ENCODE peak calls at places on chromosomes 1 and 21, in five cellular contexts. B is right cardiac atrium, Q is neuronal stem cell, E is cardiac muscle cell, W is colonic mucosa. H is an unnamed sample. For H3K27me3, the result is how much of the 10 kb centered on the place peaks cover.

GRCh38 chr1:171984850-171985485 is 143.7 kb downstream of the DNM3 start:
- DNase-seq in E (peak), Q (no peak), W (no peak), B (no peak), H (peak)

GRCh38 chr21:41598561-41599511 is 90.9 kb upstream of the TMPRSS2 start:
- DNase-seq in B (no peak), E (peak), Q (no peak), W (no peak), H (no peak)

GRCh38 chr1:228368801-228369607 is 37.6 kb downstream of the TRIM11 start:
- DNase-seq in Q (no peak), B (peak), E (peak), W (no peak), H (no peak)

GRCh38 chr21:33998809-33999208 is 74.6 kb upstream of the MRPS6 start:
- DNase-seq in B (no peak), Q (no peak), W (no peak), E (no peak), H (no peak)

GRCh38 chr1:34915521-34915920 is 13.9 kb downstream of the DLGAP3 start:
- DNase-seq in B (peak), E (no peak), W (no peak), Q (no peak), H (no peak)

GRCh38 chr1:212366901-212367300 is 47.8 kb downstream of the PACC1 start:
- DNase-seq in B (no peak), E (peak), W (no peak), Q (no peak), H (peak)

GRCh38 chr1:63593303-63593886 is at the start of gene PGM1:
- DNase-seq in Q (peak), E (peak), W (peak), B (peak), H (peak)

GRCh38 chr1:53394306-53394705 is 64.9 kb upstream of the DMRTB1 start:
- DNase-seq in W (no peak), Q (no peak), B (no peak), E (no peak), H (no peak)

GRCh38 chr1:226365831-226366231 is 42.1 kb downstream of the PARP1 start:
- DNase-seq in B (no peak), W (no peak), Q (no peak), E (peak), H (peak)

GRCh38 chr1:9400425-9401079 is 107.9 kb downstream of the SPSB1 start:
- DNase-seq in B (peak), W (no peak), E (no peak), Q (no peak), H (no peak)

GRCh38 chr1:183242556-183242955 is 56.5 kb downstream of the LAMC2 start:
- DNase-seq in B (no peak), Q (no peak), W (no peak), E (no peak), H (peak)

GRCh38 chr1:204426035-204426436 is 14.4 kb upstream of the PPP1R15B start:
- DNase-seq in Q (no peak), B (no peak), W (no peak), E (peak), H (peak)

GRCh38 chr1:242081446-242081845 is 82.5 kb upstream of the MAP1LC3C start:
- DNase-seq in B (no peak), W (no peak), E (no peak), Q (no peak), H (no peak)

GRCh38 chr1:15963968-15964648 is 11.8 kb downstream of the ZBTB17 start:
- DNase-seq in W (no peak), Q (no peak), B (peak), E (no peak), H (no peak)

GRCh38 chr1:113140588-113141446 is 67.8 kb downstream of the LRIG2 start:
- DNase-seq in B (peak), E (peak), W (peak), Q (peak), H (peak)

GRCh38 chr1:45499415-45499769 is 481 bp downstream of the CCDC163 start:
- DNase-seq in B (no peak), W (no peak), Q (no peak), E (no peak), H (peak)

GRCh38 chr1:41917051-41917530 is 1.6 kb downstream of the HIVEP3 start:
- DNase-seq in B (no peak), Q (no peak), W (no peak), E (no peak), H (no peak)

GRCh38 chr1:205495237-205495823 is 9.1 kb upstream of the CDK18 start:
- DNase-seq in W (peak), Q (no peak), E (no peak), B (peak), H (no peak)

GRCh38 chr1:209800984-209801834 is 4.7 kb downstream of the IRF6 start:
- DNase-seq in W (no peak), B (peak), E (no peak), Q (no peak), H (peak)

GRCh38 chr1:198121058-198121829 is 35.6 kb upstream of the NEK7 start:
- DNase-seq in W (no peak), E (peak), Q (no peak), B (no peak), H (peak)

GRCh38 chr1:100713636-100714035 is 5.9 kb upstream of the VCAM1 start:
- DNase-seq in Q (no peak), W (no peak), B (no peak), E (no peak), H (peak)

GRCh38 chr1:156281281-156282142 is 1.1 kb downstream of the SMG5 start:
- DNase-seq in B (peak), E (peak), Q (no peak), W (no peak), H (peak)

GRCh38 chr1:54442185-54442584 is 36.0 kb upstream of the SSBP3 start:
- DNase-seq in Q (no peak), E (no peak), B (no peak), W (no peak), H (no peak)

GRCh38 chr1:15417365-15417934 is 7.8 kb downstream of the EFHD2 start:
- DNase-seq in E (peak), Q (no peak), B (no peak), W (peak), H (peak)

GRCh38 chr1:235984041-235984820 is 80.7 kb downstream of the NID1 start:
- DNase-seq in Q (no peak), E (peak), B (no peak), W (no peak), H (peak)

GRCh38 chr1:163054056-163054706 is 15.0 kb upstream of the RGS4 start:
- DNase-seq in E (no peak), W (no peak), Q (no peak), B (no peak), H (no peak)

GRCh38 chr1:15578921-15579682 is 5.7 kb downstream of the AGMAT start:
- DNase-seq in E (no peak), B (no peak), W (no peak), Q (no peak), H (no peak)

GRCh38 chr1:201032408-201032807 is 8.9 kb upstream of the KIF21B start:
- DNase-seq in E (no peak), W (no peak), B (no peak), Q (no peak), H (no peak)

GRCh38 chr1:237562247-237562823 is 328.4 kb downstream of the ZP4 start:
- DNase-seq in Q (peak), W (no peak), E (peak), B (no peak), H (peak)

GRCh38 chr1:10899490-10900264 is 103.2 kb upstream of the CASZ1 start:
- DNase-seq in B (no peak), E (no peak), W (no peak), Q (no peak), H (no peak)

GRCh38 chr1:64624446-64624766 is 120.5 kb upstream of the RAVER2 start:
- DNase-seq in E (peak), W (peak), B (peak), Q (no peak), H (peak)

GRCh38 chr21:42272984-42273600 is 42.1 kb downstream of the TFF3 start:
- DNase-seq in W (no peak), B (peak), E (no peak), Q (no peak), H (no peak)

DNA sequence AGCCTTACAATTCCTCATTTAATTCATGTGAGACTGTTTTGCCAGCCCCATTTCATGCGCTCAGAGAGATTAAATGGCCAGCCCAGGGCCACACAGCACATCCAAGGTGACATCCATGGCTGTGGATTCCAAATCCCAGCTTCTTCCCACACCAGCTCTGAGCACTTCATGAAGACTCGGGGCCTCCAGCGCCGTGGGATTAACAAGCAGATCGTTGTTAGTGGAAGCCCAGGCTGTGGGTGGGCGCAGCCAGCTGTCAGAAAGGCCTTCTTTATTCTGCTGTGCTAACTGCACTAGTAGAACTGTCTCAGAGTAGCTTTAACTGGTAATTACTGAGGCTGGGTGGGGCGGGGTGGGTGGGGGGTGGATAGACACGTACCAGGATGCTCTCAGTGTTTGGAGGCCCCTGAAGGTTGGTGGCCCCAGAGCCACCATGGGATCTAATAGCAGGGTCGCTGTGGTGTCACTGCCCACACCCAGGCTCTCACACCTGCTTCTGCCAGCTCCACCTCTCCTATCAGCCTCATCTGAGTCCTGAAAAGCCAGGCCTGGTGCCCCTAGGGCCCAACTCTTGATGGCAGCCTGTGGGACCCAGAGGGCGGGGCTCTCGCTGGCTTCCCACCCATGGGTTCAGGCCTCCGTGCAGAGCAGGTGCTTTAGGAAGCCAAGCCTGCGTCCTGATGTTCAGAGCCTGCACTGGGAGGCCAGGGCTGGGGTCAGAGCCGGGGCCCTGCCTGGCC is 3.4 kb downstream of the BMP8A start:
- DNase-seq in W (no peak), Q (no peak), E (no peak), B (no peak), H (no peak)
- H3K27me3 ChIP-seq in W (under half), Q (under half), E (half or more), B (under half), H (under half)

DNA sequence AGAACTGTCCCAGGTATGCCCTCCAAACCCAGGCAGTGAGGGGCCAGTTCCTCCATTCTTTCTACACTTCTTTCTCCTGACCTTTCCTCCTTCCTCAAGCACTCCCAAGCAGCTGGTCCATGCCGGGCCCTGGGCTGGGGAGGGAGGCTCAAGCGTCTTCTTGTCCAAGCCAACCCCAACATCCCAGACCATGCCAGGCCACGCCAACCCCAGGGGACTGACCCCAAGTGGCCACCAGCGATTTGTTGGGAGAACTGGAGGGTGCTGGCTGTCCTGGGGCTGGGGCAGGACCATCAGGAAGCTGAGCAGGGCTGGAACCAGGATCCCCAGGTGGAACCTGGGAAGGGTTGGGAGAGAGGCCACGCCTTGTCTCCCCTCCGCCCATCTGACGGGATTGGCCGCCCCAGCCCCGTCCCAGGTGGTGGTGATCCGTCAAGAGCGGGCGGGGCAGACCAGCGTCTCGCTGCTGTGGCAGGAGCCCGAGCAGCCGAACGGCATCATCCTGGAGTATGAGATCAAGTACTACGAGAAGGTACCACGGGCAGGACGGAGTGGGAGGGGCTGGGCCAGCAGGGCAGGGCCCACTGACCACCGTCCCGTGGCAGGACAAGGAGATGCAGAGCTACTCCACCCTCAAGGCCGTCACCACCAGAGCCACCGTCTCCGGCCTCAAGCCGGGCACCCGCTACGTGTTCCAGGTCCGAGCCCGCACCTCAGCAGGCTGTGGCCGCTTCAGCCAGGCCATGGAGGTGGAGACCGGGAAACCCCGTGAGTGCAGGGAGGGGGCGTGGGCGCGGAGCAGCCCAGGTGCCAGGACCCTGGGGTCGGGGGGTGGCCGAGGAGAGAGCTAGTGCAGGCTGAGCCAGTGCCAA is 29.9 kb downstream of the EPHA8 start:
- DNase-seq in W (peak), B (no peak), E (no peak), Q (no peak), H (no peak)
- H3K27me3 ChIP-seq in W (under half), B (under half), E (under half), Q (under half), H (half or more)

GRCh38 chr1:47435506-47436303 is 2.1 kb upstream of the FOXD2 start:
- DNase-seq in B (no peak), Q (no peak), W (peak), E (no peak), H (no peak)

GRCh38 chr1:47436304-47436978 is 1.4 kb upstream of the FOXD2 start:
- DNase-seq in B (peak), W (peak), E (peak), Q (peak), H (peak)

GRCh38 chr1:47437518-47438320 is at the start of gene FOXD2:
- DNase-seq in Q (peak), W (peak), B (peak), E (peak), H (peak)

GRCh38 chr1:47438321-47439150 is 692 bp downstream of the FOXD2 start:
- DNase-seq in E (no peak), B (peak), W (peak), Q (no peak), H (no peak)

DNA sequence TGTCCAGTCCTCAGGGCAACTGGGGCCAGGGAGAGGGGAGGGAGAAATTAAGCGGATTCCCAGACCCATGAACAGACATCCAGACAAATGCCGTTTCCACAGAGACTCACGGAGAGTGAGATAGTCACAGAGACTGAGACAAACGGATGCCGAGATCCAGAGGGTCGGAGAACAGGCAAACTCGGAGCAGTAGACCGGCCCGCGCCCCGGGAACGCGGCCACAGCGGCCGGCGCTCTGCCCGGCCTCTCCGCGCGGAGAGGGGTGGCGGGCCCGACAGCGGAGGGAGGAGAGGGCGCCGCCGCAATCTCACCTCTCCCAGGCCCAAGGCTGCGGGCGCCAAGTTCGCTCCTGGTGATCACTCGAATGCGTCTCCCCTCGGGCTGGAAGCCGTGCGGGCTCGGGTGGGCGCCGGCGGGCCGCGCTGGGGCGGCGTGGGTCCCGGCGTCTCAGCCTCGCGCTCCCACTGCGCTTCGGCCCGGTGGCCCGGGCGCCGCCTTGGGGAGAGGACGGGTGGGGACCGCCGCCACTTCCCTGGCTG is 796 bp upstream of the FOXD2 start:
- DNase-seq in B (peak), Q (no peak), W (no peak), E (peak), H (peak)
- H3K27me3 ChIP-seq in B (under half), Q (half or more), W (under half), E (half or more), H (under half)

GRCh38 chr21:45945868-45946210 is 35.7 kb upstream of the COL6A1 start:
- DNase-seq in B (no peak), W (no peak), E (no peak), Q (no peak), H (no peak)
- H3K27me3 ChIP-seq in B (under half), W (under half), E (under half), Q (under half), H (under half)

GRCh38 chr1:22210176-22210575 is 67.3 kb upstream of the WNT4 start:
- DNase-seq in E (no peak), B (no peak), Q (no peak), W (no peak), H (no peak)

GRCh38 chr1:22208265-22208972 is 65.5 kb upstream of the WNT4 start:
- DNase-seq in W (no peak), Q (peak), B (no peak), E (no peak), H (no peak)

GRCh38 chr1:22208973-22209378 is 66.1 kb upstream of the WNT4 start:
- DNase-seq in E (no peak), Q (no peak), W (no peak), B (no peak), H (no peak)

GRCh38 chr1:22206551-22207125 is 63.7 kb upstream of the WNT4 start:
- DNase-seq in E (no peak), W (no peak), B (no peak), Q (no peak), H (no peak)

GRCh38 chr1:22207605-22208264 is 64.8 kb upstream of the WNT4 start:
- DNase-seq in Q (no peak), E (no peak), B (no peak), W (no peak), H (peak)
- H3K27me3 ChIP-seq in Q (under half), E (under half), B (under half), W (under half), H (half or more)

DNA sequence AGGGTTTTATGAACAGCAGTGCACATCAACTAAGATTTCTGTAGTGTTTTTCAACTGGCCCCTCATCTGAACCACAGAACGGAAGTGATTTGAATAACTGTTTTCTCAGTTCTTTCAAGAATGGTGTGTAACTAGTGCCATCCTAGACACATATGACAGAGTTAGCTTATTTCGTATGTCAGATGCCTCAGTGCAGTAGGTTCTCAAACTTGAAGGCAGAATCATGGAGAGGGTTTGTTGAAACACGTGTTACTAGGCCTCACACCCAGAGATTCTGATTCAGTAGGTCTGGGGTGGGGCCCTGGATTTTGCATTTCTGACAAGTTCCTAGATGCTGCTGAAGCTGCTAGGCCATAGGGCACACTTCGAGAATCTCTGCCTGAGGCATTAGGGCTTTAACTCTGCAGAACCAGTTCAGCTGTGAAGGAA is 49.0 kb downstream of the SCCPDH start:
- DNase-seq in E (no peak), W (no peak), Q (no peak), B (no peak), H (no peak)
- H3K27me3 ChIP-seq in E (under half), W (under half), Q (under half), B (under half), H (under half)